ENCODE peak calls at places on chromosomes 3 and 15, in nine cellular contexts. One of them, this sample, is unnamed.
A peak's percentile ranks its signal among the peaks of the same experiment; 100 is the strongest.

GRCh38 chr3:137024348-137024747 is 66.6 kb downstream of the IL20RB start:
- DNase-seq in ovary: no peak
- DNase-seq in sigmoid colon: no peak
- DNase-seq in body of pancreas: no peak
- DNase-seq in stomach: no peak
- DNase-seq in H1: no peak
- DNase-seq in HepG2: no peak
- DNase-seq in HCT116: no peak
- DNase-seq in uterus: no peak
- DNase-seq in this sample: no peak

GRCh38 chr3:194269610-194270145 is 81.5 kb downstream of the CPN2 start:
- DNase-seq in HepG2: no peak
- DNase-seq in HCT116: peak; percentile 27
- DNase-seq in sigmoid colon: peak; percentile 93
- DNase-seq in H1: peak; percentile 79
- DNase-seq in ovary: peak; percentile 90
- DNase-seq in stomach: peak; percentile 58
- DNase-seq in uterus: peak; percentile 79
- DNase-seq in body of pancreas: peak; percentile 56
- DNase-seq in this sample: no peak

GRCh38 chr3:40336511-40337135 is 27.1 kb downstream of the EIF1B start:
- DNase-seq in H1: no peak
- DNase-seq in ovary: no peak
- DNase-seq in uterus: no peak
- DNase-seq in sigmoid colon: no peak
- DNase-seq in HCT116: no peak
- DNase-seq in stomach: no peak
- DNase-seq in HepG2: no peak
- DNase-seq in body of pancreas: peak; percentile 25
- DNase-seq in this sample: no peak

GRCh38 chr3:108106449-108106848 is 15.6 kb upstream of the CD47 start:
- DNase-seq in sigmoid colon: no peak
- DNase-seq in HepG2: no peak
- DNase-seq in HCT116: no peak
- DNase-seq in H1: no peak
- DNase-seq in stomach: no peak
- DNase-seq in body of pancreas: no peak
- DNase-seq in ovary: no peak
- DNase-seq in uterus: no peak
- DNase-seq in this sample: no peak

GRCh38 chr3:190058486-190059241 is 62.0 kb downstream of the P3H2 start:
- DNase-seq in ovary: no peak
- DNase-seq in body of pancreas: no peak
- DNase-seq in stomach: no peak
- DNase-seq in HCT116: no peak
- DNase-seq in HepG2: no peak
- DNase-seq in uterus: no peak
- DNase-seq in sigmoid colon: no peak
- DNase-seq in H1: no peak
- DNase-seq in this sample: no peak

GRCh38 chr3:52401551-52401950 is 43.4 kb downstream of the SEMA3G start:
- DNase-seq in stomach: no peak
- DNase-seq in uterus: no peak
- DNase-seq in body of pancreas: no peak
- DNase-seq in sigmoid colon: no peak
- DNase-seq in H1: no peak
- DNase-seq in ovary: no peak
- DNase-seq in HepG2: no peak
- DNase-seq in HCT116: no peak
- DNase-seq in this sample: no peak

GRCh38 chr3:151460774-151461450 is at the start of gene IGSF10:
- DNase-seq in sigmoid colon: no peak
- DNase-seq in stomach: peak; percentile 29
- DNase-seq in uterus: no peak
- DNase-seq in ovary: peak; percentile 46
- DNase-seq in H1: peak; percentile 69
- DNase-seq in HepG2: no peak
- DNase-seq in HCT116: no peak
- DNase-seq in body of pancreas: peak; percentile 46
- DNase-seq in this sample: no peak

GRCh38 chr15:54772663-54773062 is 424.1 kb downstream of the RSL24D1 start:
- DNase-seq in body of pancreas: no peak
- DNase-seq in stomach: no peak
- DNase-seq in uterus: no peak
- DNase-seq in sigmoid colon: no peak
- DNase-seq in HCT116: no peak
- DNase-seq in ovary: no peak
- DNase-seq in H1: no peak
- DNase-seq in HepG2: no peak
- DNase-seq in this sample: no peak

GRCh38 chr3:64495413-64495812 is 192.4 kb downstream of the ADAMTS9 start:
- DNase-seq in HCT116: no peak
- DNase-seq in sigmoid colon: no peak
- DNase-seq in HepG2: no peak
- DNase-seq in uterus: no peak
- DNase-seq in stomach: no peak
- DNase-seq in body of pancreas: no peak
- DNase-seq in ovary: no peak
- DNase-seq in H1: no peak
- DNase-seq in this sample: no peak

DNA sequence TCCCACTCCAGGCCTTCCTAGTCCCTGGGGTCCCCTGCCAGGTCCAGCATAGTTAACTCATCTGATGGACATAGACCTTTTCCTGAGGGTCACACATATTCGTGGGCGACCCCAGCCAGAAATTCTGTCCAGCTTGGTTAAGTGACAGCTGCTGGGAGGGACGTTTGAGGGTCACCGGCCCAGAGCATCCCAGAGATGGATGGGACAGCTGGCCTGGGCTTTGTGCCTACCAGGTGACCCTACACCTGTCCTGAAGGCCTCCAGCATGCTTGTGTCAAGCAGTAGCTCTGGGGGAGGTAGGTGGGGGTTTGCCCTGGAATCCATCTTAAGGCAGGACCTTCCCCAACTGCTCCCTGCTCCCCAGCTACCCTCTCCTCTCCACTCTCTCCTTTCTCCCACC is 9.1 kb upstream of the DAG1 start:
- DNase-seq in stomach: no peak
- DNase-seq in ovary: no peak
- DNase-seq in H1: no peak
- DNase-seq in HepG2: no peak
- DNase-seq in sigmoid colon: no peak
- DNase-seq in uterus: no peak
- DNase-seq in HCT116: no peak
- DNase-seq in body of pancreas: no peak
- DNase-seq in this sample: no peak
- H3K4me1 ChIP-seq in stomach: peaks cover 47% of the 10 kb centered on the region
- H3K4me1 ChIP-seq in ovary: peaks cover 11% of the 10 kb centered on the region
- H3K4me1 ChIP-seq in H1: peaks cover 29% of the 10 kb centered on the region
- H3K4me1 ChIP-seq in HepG2: peaks cover 75% of the 10 kb centered on the region
- H3K4me1 ChIP-seq in sigmoid colon: no peaks in the 10 kb centered on the region
- H3K4me1 ChIP-seq in uterus: no peaks in the 10 kb centered on the region
- H3K4me1 ChIP-seq in HCT116: peaks cover 27% of the 10 kb centered on the region
- H3K4me1 ChIP-seq in body of pancreas: peaks cover 86% of the 10 kb centered on the region
- H3K4me1 ChIP-seq in this sample: no peaks in the 10 kb centered on the region

GRCh38 chr15:71756574-71757352 is 53.6 kb upstream of the NR2E3 start:
- DNase-seq in body of pancreas: no peak
- DNase-seq in HepG2: no peak
- DNase-seq in H1: no peak
- DNase-seq in HCT116: no peak
- DNase-seq in uterus: no peak
- DNase-seq in stomach: no peak
- DNase-seq in sigmoid colon: no peak
- DNase-seq in ovary: no peak
- DNase-seq in this sample: no peak
- H3K27me3 ChIP-seq in body of pancreas: no peaks in the 10 kb centered on the region
- H3K27me3 ChIP-seq in HepG2: no peaks in the 10 kb centered on the region
- H3K27me3 ChIP-seq in H1: no peaks in the 10 kb centered on the region
- H3K27me3 ChIP-seq in HCT116: no peaks in the 10 kb centered on the region
- H3K27me3 ChIP-seq in uterus: no peaks in the 10 kb centered on the region
- H3K27me3 ChIP-seq in stomach: no peaks in the 10 kb centered on the region
- H3K27me3 ChIP-seq in sigmoid colon: no peaks in the 10 kb centered on the region
- H3K27me3 ChIP-seq in ovary: no peaks in the 10 kb centered on the region
- H3K27me3 ChIP-seq in this sample: no peaks in the 10 kb centered on the region

DNA sequence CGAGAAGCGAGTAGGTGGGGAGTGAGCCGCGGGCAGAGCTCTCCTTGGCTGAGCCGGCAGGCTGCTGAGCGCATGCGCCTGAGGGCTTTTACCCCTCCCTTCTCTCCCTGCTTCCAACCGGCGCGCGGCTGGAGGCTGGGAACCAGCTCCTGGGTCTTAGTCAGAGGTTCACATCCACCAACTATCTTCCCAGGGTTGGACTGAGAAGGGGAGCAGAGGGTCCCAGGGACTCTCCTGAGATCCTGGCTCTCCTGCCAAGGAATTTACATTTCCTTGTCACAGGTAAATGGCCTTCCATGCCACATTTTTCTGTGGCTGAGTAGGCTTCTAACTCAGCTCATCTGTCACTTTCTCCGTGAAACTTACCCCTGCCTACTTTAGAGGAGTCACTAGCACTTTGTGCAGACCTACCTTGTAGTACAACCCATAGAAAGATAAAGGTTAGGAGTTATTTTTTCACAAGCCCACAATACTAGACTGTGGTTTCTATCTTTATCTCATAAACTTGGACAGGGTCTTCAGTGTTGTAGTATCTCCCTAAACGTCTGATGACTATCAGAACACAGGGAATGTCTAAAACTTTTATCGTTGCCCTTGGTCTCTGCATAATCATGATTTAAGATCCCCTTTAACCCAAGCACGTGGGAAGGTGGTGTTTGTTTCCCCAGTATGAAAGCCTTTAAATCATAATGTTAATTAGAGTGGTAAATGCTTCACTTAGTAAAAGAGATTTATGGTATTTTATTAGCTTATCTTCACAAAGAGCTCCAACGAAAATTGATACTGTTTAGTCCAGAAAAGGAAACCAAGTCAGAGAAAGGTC is 617 bp upstream of the TBC1D5 start:
- DNase-seq in H1: no peak
- DNase-seq in stomach: peak; percentile 97
- DNase-seq in uterus: peak; percentile 95
- DNase-seq in sigmoid colon: no peak
- DNase-seq in HCT116: no peak
- DNase-seq in body of pancreas: no peak
- DNase-seq in HepG2: no peak
- DNase-seq in ovary: no peak
- DNase-seq in this sample: no peak
- TF ChIP-seq POLR2A in H1: no peak
- TF ChIP-seq POLR2A in stomach: no peak
- TF ChIP-seq POLR2A in uterus: no peak
- TF ChIP-seq POLR2A in sigmoid colon: no peak
- TF ChIP-seq POLR2A in HCT116: peak; percentile 37
- TF ChIP-seq POLR2A in body of pancreas: no peak
- TF ChIP-seq POLR2A in HepG2: no peak
- TF ChIP-seq POLR2A in ovary: peak; percentile 11
- TF ChIP-seq POLR2A in this sample: no peak

DNA sequence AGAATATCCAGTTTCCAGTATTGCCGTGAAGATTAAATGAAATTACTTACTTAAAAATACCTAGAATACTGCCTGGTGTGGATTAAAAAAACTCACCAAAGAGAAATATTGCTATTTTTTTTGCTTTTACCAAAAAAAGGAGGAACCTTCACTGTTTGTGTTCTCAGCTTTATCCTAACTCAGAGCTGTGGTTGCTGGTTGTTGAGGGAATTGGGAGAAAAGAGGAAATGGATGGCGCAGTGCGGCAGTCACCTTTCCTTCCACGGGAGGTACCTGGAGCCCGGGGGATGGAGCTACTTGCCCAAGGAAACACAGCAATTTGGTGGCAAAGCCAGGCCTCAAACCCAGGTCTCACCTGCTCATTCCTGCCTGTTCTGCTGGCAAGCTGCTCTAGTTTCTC is 270.3 kb downstream of the RPLP1 start:
- DNase-seq in stomach: no peak
- DNase-seq in body of pancreas: no peak
- DNase-seq in sigmoid colon: no peak
- DNase-seq in H1: no peak
- DNase-seq in uterus: no peak
- DNase-seq in HepG2: no peak
- DNase-seq in HCT116: no peak
- DNase-seq in ovary: no peak
- DNase-seq in this sample: no peak
- H3K4me1 ChIP-seq in stomach: peaks cover 35% of the 10 kb centered on the region
- H3K4me1 ChIP-seq in body of pancreas: no peaks in the 10 kb centered on the region
- H3K4me1 ChIP-seq in sigmoid colon: no peaks in the 10 kb centered on the region
- H3K4me1 ChIP-seq in H1: peaks cover 2% of the 10 kb centered on the region
- H3K4me1 ChIP-seq in uterus: no peaks in the 10 kb centered on the region
- H3K4me1 ChIP-seq in HepG2: no peaks in the 10 kb centered on the region
- H3K4me1 ChIP-seq in HCT116: no peaks in the 10 kb centered on the region
- H3K4me1 ChIP-seq in ovary: no peaks in the 10 kb centered on the region
- H3K4me1 ChIP-seq in this sample: peaks cover 6% of the 10 kb centered on the region

GRCh38 chr15:66023322-66023972 is 154.2 kb downstream of the RAB11A start:
- DNase-seq in HepG2: no peak
- DNase-seq in HCT116: no peak
- DNase-seq in H1: no peak
- DNase-seq in sigmoid colon: no peak
- DNase-seq in ovary: no peak
- DNase-seq in stomach: no peak
- DNase-seq in body of pancreas: no peak
- DNase-seq in uterus: no peak
- DNase-seq in this sample: no peak
- H3K27me3 ChIP-seq in HepG2: peaks cover 5% of the 10 kb centered on the region
- H3K27me3 ChIP-seq in HCT116: no peaks in the 10 kb centered on the region
- H3K27me3 ChIP-seq in H1: no peaks in the 10 kb centered on the region
- H3K27me3 ChIP-seq in sigmoid colon: peaks cover 6% of the 10 kb centered on the region
- H3K27me3 ChIP-seq in ovary: no peaks in the 10 kb centered on the region
- H3K27me3 ChIP-seq in stomach: no peaks in the 10 kb centered on the region
- H3K27me3 ChIP-seq in body of pancreas: no peaks in the 10 kb centered on the region
- H3K27me3 ChIP-seq in uterus: no peaks in the 10 kb centered on the region
- H3K27me3 ChIP-seq in this sample: no peaks in the 10 kb centered on the region

This sample was measured in esophagus squamous epithelium.